ENCODE peak calls at places on chromosomes 7 and 10, in seven cellular contexts. U is mesendoderm, P is lung, V is dorsolateral prefrontal cortex, H is dermis microvascular lymphatic vessel endothelial cell, T is midbrain, E is chondrocyte. W is an unnamed sample.

GRCh38 chr10:126147866-126148578 is 240.3 kb downstream of the ADAM12 start:
- DNase-seq in U (peak; percentile 29), P (no peak), V (no peak), H (no peak), T (no peak), E (no peak), W (no peak)

GRCh38 chr10:71214641-71215160 is 2.3 kb downstream of the UNC5B start:
- DNase-seq in U (no peak), P (no peak), V (no peak), H (no peak), T (no peak), E (no peak), W (peak; percentile 52)

GRCh38 chr10:46092523-46093195 is 46.6 kb upstream of the MSMB start:
- DNase-seq in U (no peak), P (no peak), V (no peak), H (no peak), T (no peak), E (no peak), W (no peak)

GRCh38 chr7:159271795-159272194 is 127.1 kb upstream of the VIPR2 start:
- DNase-seq in U (no peak), P (no peak), V (no peak), H (no peak), T (no peak), E (no peak), W (no peak)

GRCh38 chr10:97096327-97097153 is 89.2 kb downstream of the SLIT1 start:
- DNase-seq in U (no peak), P (no peak), V (no peak), H (no peak), T (no peak), E (no peak), W (no peak)

GRCh38 chr7:31747553-31747952 is 60.5 kb downstream of the PPP1R17 start:
- DNase-seq in U (no peak), P (no peak), V (no peak), H (no peak), T (no peak), E (no peak), W (no peak)

GRCh38 chr7:13279854-13280435 is 592.5 kb downstream of the ARL4A start:
- DNase-seq in U (no peak), P (no peak), V (no peak), H (peak; percentile 24), T (peak; percentile 34), E (no peak), W (no peak)

GRCh38 chr10:27819781-27820531 is 74.3 kb upstream of the MKX start:
- DNase-seq in U (no peak), P (peak; percentile 35), V (no peak), H (no peak), T (no peak), E (no peak), W (no peak)

GRCh38 chr7:108246227-108246837 is 116.2 kb upstream of the LAMB4 start:
- DNase-seq in U (peak; percentile 72), P (peak; percentile 36), V (no peak), H (peak; percentile 80), T (no peak), E (no peak), W (no peak)

GRCh38 chr7:101294039-101294831 is 27.4 kb downstream of the IFT22 start:
- DNase-seq in U (peak; percentile 93), P (no peak), V (no peak), H (no peak), T (no peak), E (no peak), W (no peak)

GRCh38 chr7:120941064-120941463 is 9.5 kb upstream of the ING3 start:
- DNase-seq in U (no peak), P (no peak), V (no peak), H (peak; percentile 49), T (no peak), E (no peak), W (no peak)

GRCh38 chr7:130425798-130426197 is 15.0 kb downstream of the CEP41 start:
- DNase-seq in U (no peak), P (no peak), V (no peak), H (no peak), T (no peak), E (no peak), W (no peak)

GRCh38 chr10:124992462-124993344 is 50.8 kb downstream of the ZRANB1 start:
- DNase-seq in U (peak; percentile 79), P (peak; percentile 71), V (peak; percentile 64), H (peak; percentile 61), T (peak; percentile 89), E (peak; percentile 77), W (peak; percentile 82)

GRCh38 chr10:21212275-21212674 is 313.2 kb downstream of the SKIDA1 start:
- DNase-seq in U (no peak), P (no peak), V (no peak), H (no peak), T (no peak), E (no peak), W (no peak)